ENCODE peak calls at places on chromosomes 3 and 15, in seven cellular contexts. H is HCT116, L is HepG2, O is K562, E is H1, M is SK-N-SH, D is GM12878. C is an unnamed sample.

GRCh38 chr3:96449803-96450202 is 364.6 kb upstream of the EPHA6 start:
- DNase-seq in H (no peak), L (peak; percentile 61), O (no peak), E (no peak), M (no peak), D (no peak), C (no peak)

GRCh38 chr3:179179256-179179655 is 31.1 kb downstream of the PIK3CA start:
- DNase-seq in H (no peak), L (no peak), O (no peak), E (no peak), M (no peak), D (no peak), C (no peak)

GRCh38 chr3:46360904-46361303 is 7.0 kb downstream of the CCR2 start:
- DNase-seq in H (no peak), L (no peak), O (no peak), E (no peak), M (no peak), D (no peak), C (no peak)

GRCh38 chr3:52220380-52221026 is 4.9 kb downstream of the TLR9 start:
- DNase-seq in H (peak; percentile 54), L (peak; percentile 49), O (peak; percentile 75), E (peak; percentile 96), M (peak; percentile 93), D (no peak), C (peak; percentile 84)

GRCh38 chr3:159724627-159725026 is 264.0 kb upstream of the IL12A start:
- DNase-seq in H (no peak), L (no peak), O (no peak), E (no peak), M (no peak), D (no peak), C (no peak)

GRCh38 chr15:91186892-91187644 is 87.0 kb downstream of the SV2B start:
- DNase-seq in H (no peak), L (peak; percentile 13), O (no peak), E (no peak), M (no peak), D (no peak), C (peak; percentile 77)

GRCh38 chr3:38003371-38003816 is 12.8 kb downstream of the VILL start:
- DNase-seq in H (no peak), L (peak; percentile 59), O (peak; percentile 74), E (peak; percentile 96), M (peak; percentile 90), D (no peak), C (no peak)

GRCh38 chr15:70397816-70398215 is 300.1 kb upstream of the TLE3 start:
- DNase-seq in H (no peak), L (no peak), O (no peak), E (no peak), M (no peak), D (no peak), C (no peak)

GRCh38 chr3:194265505-194265892 is 85.6 kb downstream of the CPN2 start:
- DNase-seq in H (no peak), L (no peak), O (no peak), E (no peak), M (peak; percentile 83), D (no peak), C (peak; percentile 77)

DNA sequence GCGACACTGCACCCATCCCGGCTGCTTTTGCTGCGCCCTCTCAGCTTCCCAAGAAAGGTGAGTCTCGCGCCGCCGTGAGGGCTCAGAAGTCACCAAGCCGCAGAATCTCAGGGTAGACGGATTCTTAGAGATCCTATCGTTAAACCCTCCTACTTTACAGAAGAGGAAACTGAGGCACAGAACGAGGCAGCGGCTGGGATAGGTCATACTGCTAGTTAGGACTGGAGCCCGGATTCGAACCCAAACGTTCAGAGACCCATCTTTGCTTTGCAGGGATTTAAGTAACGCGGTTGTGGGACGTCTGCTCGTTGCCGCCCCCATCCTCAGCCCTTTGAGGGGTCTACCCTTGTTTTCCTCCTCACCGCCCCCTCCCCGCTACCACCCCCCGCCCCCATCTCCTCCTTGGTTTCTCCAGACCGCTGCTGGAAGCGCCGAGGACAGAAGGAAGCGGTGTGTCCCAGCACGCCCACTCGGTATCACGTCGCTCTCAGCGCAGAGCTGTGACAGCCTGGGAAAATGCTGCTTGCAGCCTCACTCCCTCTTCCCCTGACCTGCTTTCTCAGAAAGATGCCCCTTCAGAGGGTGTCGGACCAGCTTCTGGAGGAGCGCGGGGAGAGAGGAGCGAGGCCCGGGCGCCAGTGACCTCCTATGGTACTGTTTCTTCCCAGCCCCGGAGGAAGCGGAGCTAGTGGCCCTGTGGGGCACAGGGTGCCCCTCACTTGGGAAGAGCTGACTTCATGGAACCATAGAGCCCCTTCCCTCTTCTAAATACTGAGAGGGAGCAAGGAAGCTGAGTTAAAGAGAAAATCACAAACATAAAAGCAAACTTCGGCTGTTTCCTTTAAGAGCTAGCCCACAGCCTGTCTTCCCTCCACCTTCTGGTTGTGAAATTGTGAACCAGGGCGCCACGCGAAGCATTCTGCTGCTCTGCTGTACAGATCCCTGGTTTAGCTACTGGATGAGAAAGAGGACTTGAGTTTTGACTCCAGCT is 573 bp downstream of the IL1RAP start:
- DNase-seq in H (no peak), L (peak; percentile 23), O (no peak), E (peak; percentile 56), M (peak; percentile 16), D (no peak), C (peak; percentile 74)
- TF ChIP-seq JUND in H (no peak), L (no peak), O (no peak), E (no peak), M (no peak), D (no peak), C (no peak)

GRCh38 chr3:25661694-25662455 is 2.8 kb downstream of the TOP2B start:
- DNase-seq in H (no peak), L (no peak), O (no peak), E (no peak), M (peak; percentile 37), D (no peak), C (no peak)
- TF ChIP-seq JUND in H (no peak), L (no peak), O (no peak), E (no peak), M (no peak), D (no peak), C (no peak)

GRCh38 chr3:166013073-166013679 is 176.0 kb upstream of the BCHE start:
- DNase-seq in H (peak; percentile 23), L (peak; percentile 39), O (peak; percentile 8), E (no peak), M (peak; percentile 1), D (no peak), C (peak; percentile 24)
- TF ChIP-seq JUND in H (no peak), L (no peak), O (no peak), E (no peak), M (no peak), D (no peak), C (no peak)

GRCh38 chr3:50639055-50639494 is 22.1 kb downstream of the MAPKAPK3 start:
- DNase-seq in H (no peak), L (no peak), O (no peak), E (no peak), M (no peak), D (no peak), C (no peak)
- TF ChIP-seq JUND in H (no peak), L (no peak), O (no peak), E (no peak), M (no peak), D (no peak), C (no peak)

GRCh38 chr15:77838061-77838460 is 205.3 kb upstream of the LINGO1 start:
- DNase-seq in H (no peak), L (no peak), O (no peak), E (no peak), M (no peak), D (no peak), C (no peak)
- TF ChIP-seq JUND in H (no peak), L (no peak), O (no peak), E (no peak), M (no peak), D (no peak), C (no peak)